ENCODE peak calls at places on chromosomes 3 and 15, in ten cellular contexts. E is mesothelial cell of epicardium, P is WTC11, J is progenitor cell of endocrine pancreas, N is right lobe of liver, X is stomach, C is endothelial cell, V is mammary epithelial cell, F is OCI-LY7, U is ovary. H is an unnamed sample.

GRCh38 chr3:123807820-123808219 is 76.3 kb downstream of the MYLK start:
- DNase-seq in E (no peak), P (no peak), J (no peak), N (no peak), X (no peak), C (no peak), V (peak), F (no peak), U (peak), H (no peak)

GRCh38 chr3:45497963-45498362 is 96.6 kb upstream of the LIMD1 start:
- DNase-seq in E (no peak), P (no peak), J (no peak), N (no peak), X (no peak), C (no peak), V (no peak), F (no peak), U (no peak), H (no peak)

GRCh38 chr3:72307438-72308105 is 522.6 kb upstream of the PROK2 start:
- DNase-seq in E (no peak), P (no peak), J (no peak), N (no peak), X (no peak), C (no peak), V (no peak), F (no peak), U (no peak), H (no peak)

GRCh38 chr15:83613716-83614115 is 40.2 kb upstream of the ADAMTSL3 start:
- DNase-seq in E (no peak), P (no peak), J (no peak), N (no peak), X (no peak), C (no peak), V (no peak), F (no peak), U (no peak), H (no peak)

GRCh38 chr3:196287066-196287404 is 491 bp downstream of the PCYT1A start:
- DNase-seq in E (no peak), P (no peak), J (no peak), N (no peak), X (no peak), C (no peak), V (peak), F (peak), U (no peak), H (no peak)

GRCh38 chr15:68352401-68353062 is 75.0 kb downstream of the FEM1B start:
- DNase-seq in E (no peak), P (no peak), J (no peak), N (peak), X (no peak), C (no peak), V (peak), F (peak), U (no peak), H (peak)

GRCh38 chr3:38165722-38166387 is 518 bp downstream of the OXSR1 start:
- DNase-seq in E (no peak), P (no peak), J (peak), N (peak), X (no peak), C (no peak), V (no peak), F (peak), U (no peak), H (peak)

GRCh38 chr3:23019596-23020300 is 183.4 kb upstream of the UBE2E2 start:
- DNase-seq in E (no peak), P (no peak), J (no peak), N (no peak), X (no peak), C (no peak), V (no peak), F (no peak), U (no peak), H (no peak)

DNA sequence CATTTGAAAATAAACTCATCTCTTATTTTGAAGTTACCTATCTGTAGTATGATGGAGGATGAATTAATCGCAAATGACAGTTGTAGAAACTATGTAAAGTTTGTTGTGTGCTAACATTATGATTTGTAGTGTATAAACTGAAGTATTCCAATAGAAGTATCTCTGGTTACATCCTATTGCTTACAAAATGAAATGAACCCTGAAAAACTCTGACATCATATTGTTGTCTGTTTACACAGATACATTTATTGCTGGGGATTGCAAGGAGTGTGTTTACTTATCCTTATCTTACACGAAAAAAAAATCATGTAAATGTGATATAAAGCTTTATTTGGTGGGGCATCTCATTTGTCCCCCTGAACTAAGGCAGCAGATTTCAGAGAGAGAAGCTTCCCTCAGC is 2.6 kb upstream of the ABHD10 start:
- DNase-seq in E (no peak), P (no peak), J (no peak), N (no peak), X (no peak), C (no peak), V (no peak), F (no peak), U (no peak), H (no peak)
- TF ChIP-seq CTCF in E (no peak), P (no peak), J (no peak), N (no peak), X (no peak), C (no peak), V (no peak), F (no peak), U (no peak), H (no peak)

GRCh38 chr3:161508852-161509477 is 12.4 kb downstream of the OTOL1 start:
- DNase-seq in E (no peak), P (no peak), J (no peak), N (no peak), X (no peak), C (no peak), V (no peak), F (peak), U (no peak), H (no peak)
- TF ChIP-seq CTCF in E (peak), P (no peak), J (peak), N (peak), X (no peak), C (peak), V (peak), F (peak), U (no peak), H (peak)

DNA sequence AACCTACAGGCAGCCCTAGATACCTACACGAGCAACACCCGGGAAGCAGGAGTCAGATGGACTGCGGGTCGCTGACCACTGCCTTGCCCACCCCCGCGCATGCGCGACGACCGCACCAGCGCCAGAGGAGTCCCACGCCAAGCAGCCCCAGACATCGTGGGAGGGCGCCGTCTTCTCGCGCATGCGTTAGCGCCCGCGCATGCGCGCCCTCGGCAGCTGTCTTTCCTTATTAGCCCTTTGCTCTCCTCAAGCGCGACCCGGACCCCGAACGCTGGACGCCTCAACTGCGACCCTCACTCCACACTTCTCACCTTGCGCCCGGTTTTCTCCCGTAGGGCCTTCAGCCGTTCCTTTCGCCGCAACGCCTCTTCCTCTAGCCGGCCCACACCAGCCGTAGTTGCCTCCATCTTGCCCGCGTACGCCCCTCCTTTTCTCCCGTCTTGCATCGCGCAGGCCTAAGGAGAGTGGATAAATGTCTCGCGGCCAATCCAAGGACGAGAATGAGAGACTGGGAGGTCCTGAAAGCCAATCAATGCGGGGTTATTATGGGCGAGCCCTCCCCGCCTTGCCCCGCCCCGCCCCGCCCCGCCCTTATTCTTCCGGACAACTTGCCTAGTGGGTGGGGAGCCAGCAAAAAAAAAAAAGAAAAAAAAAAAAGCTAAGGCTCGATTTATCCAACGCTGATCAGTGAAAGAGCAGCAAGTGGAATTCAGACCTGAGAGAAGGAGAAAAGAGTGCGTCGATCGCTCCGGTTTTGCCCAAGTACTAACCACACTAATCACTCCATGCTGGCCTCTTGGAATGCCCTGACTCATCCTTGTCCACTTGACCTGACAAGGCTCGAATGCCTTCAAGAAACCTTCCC is at the start of gene CCDC12:
- DNase-seq in E (peak), P (peak), J (peak), N (peak), X (peak), C (peak), V (peak), F (peak), U (peak), H (peak)
- TF ChIP-seq CTCF in E (no peak), P (no peak), J (no peak), N (no peak), X (no peak), C (no peak), V (no peak), F (no peak), U (no peak), H (no peak)

DNA sequence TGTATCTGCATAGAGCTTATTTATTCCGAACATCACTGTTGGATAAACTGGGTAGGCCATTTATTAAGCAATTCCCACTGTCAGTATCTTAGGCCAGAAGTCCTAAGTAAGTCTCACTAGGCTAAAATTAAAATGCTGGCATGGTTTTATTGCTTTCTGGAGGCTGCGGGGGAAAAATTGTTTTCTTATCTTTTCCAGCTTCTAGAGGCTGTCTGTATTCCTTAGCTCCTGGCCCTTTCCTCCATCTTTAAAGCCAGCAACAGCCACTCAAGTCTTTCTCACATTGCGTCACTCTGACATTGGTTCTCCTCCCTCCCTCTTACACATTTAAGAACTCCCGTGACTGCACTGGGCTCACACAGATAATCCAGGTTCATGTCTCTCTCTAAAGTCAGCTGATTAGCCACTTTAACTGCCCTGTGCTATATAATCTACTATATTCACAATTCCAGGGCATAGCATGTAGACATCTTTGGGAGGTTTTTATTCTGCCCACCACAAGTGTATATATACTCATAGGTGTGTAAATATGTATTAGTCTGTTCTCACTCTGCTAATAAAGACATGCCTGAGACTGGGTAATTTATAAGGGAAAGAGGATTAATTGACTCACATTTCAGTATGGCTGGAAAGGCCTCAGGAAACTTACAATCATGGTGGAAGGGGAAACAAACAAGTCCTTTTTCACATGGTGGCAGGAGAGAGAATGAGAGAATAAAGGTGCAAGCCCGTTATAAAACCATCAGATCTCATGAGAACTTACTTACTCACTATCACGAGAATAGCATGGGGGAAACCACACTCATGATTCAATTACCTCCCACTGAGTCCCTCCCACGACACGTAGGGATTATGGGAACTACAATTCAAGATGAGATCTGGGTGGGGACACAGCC is 113.5 kb upstream of the SLC7A14 start:
- DNase-seq in E (no peak), P (no peak), J (no peak), N (no peak), X (no peak), C (no peak), V (no peak), F (no peak), U (no peak), H (no peak)
- TF ChIP-seq CTCF in E (no peak), P (no peak), J (no peak), N (no peak), X (no peak), C (no peak), V (no peak), F (no peak), U (no peak), H (no peak)

GRCh38 chr3:14836049-14836468 is 17.3 kb downstream of the FGD5 start:
- DNase-seq in E (no peak), P (no peak), J (no peak), N (no peak), X (peak), C (no peak), V (no peak), F (no peak), U (peak), H (no peak)
- TF ChIP-seq CTCF in E (no peak), P (no peak), J (no peak), N (no peak), X (no peak), C (no peak), V (no peak), F (no peak), U (no peak), H (no peak)

GRCh38 chr3:33919721-33920120 is 121.3 kb downstream of the PDCD6IP start:
- DNase-seq in E (no peak), P (no peak), J (no peak), N (no peak), X (no peak), C (no peak), V (no peak), F (no peak), U (no peak), H (no peak)

GRCh38 chr3:33918357-33918756 is 119.9 kb downstream of the PDCD6IP start:
- DNase-seq in E (no peak), P (no peak), J (no peak), N (no peak), X (no peak), C (no peak), V (no peak), F (no peak), U (no peak), H (no peak)

GRCh38 chr3:33919312-33919711 is 120.9 kb downstream of the PDCD6IP start:
- DNase-seq in E (no peak), P (no peak), J (no peak), N (no peak), X (no peak), C (no peak), V (no peak), F (no peak), U (no peak), H (no peak)

GRCh38 chr3:33914731-33915389 is 116.4 kb downstream of the PDCD6IP start:
- DNase-seq in E (no peak), P (no peak), J (no peak), N (no peak), X (no peak), C (no peak), V (no peak), F (no peak), U (no peak), H (no peak)

DNA sequence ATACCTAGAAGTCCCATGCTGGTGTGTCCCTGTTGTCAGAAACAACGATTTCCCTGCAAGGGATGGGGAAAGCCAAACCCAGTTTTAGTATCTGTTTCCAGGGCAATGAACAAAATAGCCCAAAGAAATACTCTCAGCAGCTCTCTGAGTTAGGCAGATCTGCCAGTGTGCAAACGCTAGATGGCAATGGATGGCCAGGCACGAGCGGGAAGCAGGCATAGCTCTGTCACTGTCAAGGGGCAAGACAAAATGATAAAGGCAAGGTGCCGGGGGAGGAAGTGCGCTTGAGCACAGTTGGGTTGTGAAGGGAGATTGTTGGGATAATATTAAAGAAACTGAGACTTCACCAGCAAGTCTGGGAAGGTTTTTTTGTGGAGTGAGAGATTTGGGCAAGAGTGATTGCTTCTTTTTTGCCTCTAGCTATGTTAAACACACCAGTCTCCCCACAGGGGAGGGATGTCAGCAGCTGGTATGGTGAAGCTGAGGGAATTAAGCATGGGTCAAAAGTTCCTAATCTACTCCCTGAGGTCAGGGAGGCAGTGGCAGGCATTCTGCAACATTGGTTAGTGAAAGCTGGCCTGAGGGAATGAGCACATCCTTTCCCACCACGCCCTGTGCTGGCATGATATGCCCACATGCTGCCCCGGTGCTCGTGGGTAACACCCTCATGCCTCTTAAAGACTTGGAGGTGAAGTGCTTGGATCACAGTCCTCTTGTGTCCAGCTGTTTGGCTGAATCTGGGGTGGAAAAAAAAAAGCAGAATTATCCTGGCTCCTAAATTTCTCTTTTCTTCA is 117.6 kb downstream of the PDCD6IP start:
- DNase-seq in E (no peak), P (peak), J (no peak), N (no peak), X (no peak), C (no peak), V (peak), F (peak), U (no peak), H (no peak)
- TF ChIP-seq CTCF in E (no peak), P (no peak), J (no peak), N (no peak), X (no peak), C (no peak), V (peak), F (peak), U (no peak), H (peak)

GRCh38 chr3:81041331-81041730 is 720.1 kb downstream of the GBE1 start:
- DNase-seq in E (no peak), P (no peak), J (no peak), N (no peak), X (no peak), C (no peak), V (no peak), F (no peak), U (no peak), H (no peak)
- TF ChIP-seq CTCF in E (no peak), P (no peak), J (no peak), N (no peak), X (no peak), C (no peak), V (no peak), F (no peak), U (no peak), H (no peak)

H was measured in chondrocyte.